ENCODE peak calls at places on chromosomes 13 and 19, in eight cellular contexts. X is type B pancreatic cell, H is GM23338, Z is ELR, B is heart left ventricle, A is uterus, P is SW 1271, U is NCI-H524. E is an unnamed sample.

GRCh38 chr13:30985637-30986205 is 53.3 kb downstream of the TEX26 start:
- DNase-seq in X (no peak), H (no peak), Z (peak), B (no peak), A (no peak), P (no peak), U (no peak), E (no peak)

GRCh38 chr19:34847393-34847792 is 74.4 kb upstream of the ZNF599 start:
- DNase-seq in X (no peak), H (no peak), Z (no peak), B (no peak), A (no peak), P (no peak), U (no peak), E (no peak)

GRCh38 chr13:42071667-42072419 is 23.4 kb downstream of the DGKH start:
- DNase-seq in X (no peak), H (no peak), Z (no peak), B (no peak), A (no peak), P (no peak), U (no peak), E (no peak)

GRCh38 chr13:98184796-98185195 is 7.7 kb upstream of the RNF113B start:
- DNase-seq in X (no peak), H (no peak), Z (no peak), B (no peak), A (no peak), P (no peak), U (no peak), E (no peak)

GRCh38 chr13:97411894-97412460 is 22.0 kb upstream of the RAP2A start:
- DNase-seq in X (no peak), H (no peak), Z (no peak), B (no peak), A (no peak), P (no peak), U (no peak), E (no peak)

GRCh38 chr19:46821512-46822359 is 28.9 kb downstream of the AP2S1 start:
- DNase-seq in X (no peak), H (no peak), Z (no peak), B (no peak), A (no peak), P (no peak), U (no peak), E (peak)

GRCh38 chr19:3065675-3066357 is 3.5 kb upstream of the TLE5 start:
- DNase-seq in X (no peak), H (no peak), Z (no peak), B (no peak), A (no peak), P (no peak), U (peak), E (peak)

GRCh38 chr19:10706990-10707389 is 5.8 kb downstream of the QTRT1 start:
- DNase-seq in X (no peak), H (no peak), Z (no peak), B (no peak), A (no peak), P (no peak), U (no peak), E (peak)

GRCh38 chr13:106132216-106132615 is 403.2 kb downstream of the EFNB2 start:
- DNase-seq in X (no peak), H (no peak), Z (no peak), B (no peak), A (no peak), P (no peak), U (no peak), E (no peak)

GRCh38 chr19:50720181-50720920 is 749 bp upstream of the SHANK1 start:
- DNase-seq in X (no peak), H (no peak), Z (no peak), B (no peak), A (no peak), P (no peak), U (no peak), E (peak)

GRCh38 chr13:40922437-40923040 is 96.6 kb downstream of the ELF1 start:
- DNase-seq in X (no peak), H (peak), Z (no peak), B (no peak), A (peak), P (no peak), U (no peak), E (peak)

GRCh38 chr19:41936416-41936850 is 8.2 kb upstream of the ERFL start:
- DNase-seq in X (no peak), H (no peak), Z (peak), B (no peak), A (no peak), P (no peak), U (no peak), E (no peak)

GRCh38 chr13:21742041-21742440 is 71.2 kb downstream of the FGF9 start:
- DNase-seq in X (no peak), H (no peak), Z (no peak), B (no peak), A (no peak), P (no peak), U (no peak), E (no peak)

GRCh38 chr19:10380311-10381102 is at the start of gene TYK2:
- DNase-seq in X (peak), H (peak), Z (peak), B (peak), A (peak), P (peak), U (peak), E (peak)

GRCh38 chr19:18122860-18123795 is 25.6 kb downstream of the MAST3 start:
- DNase-seq in X (no peak), H (no peak), Z (no peak), B (peak), A (no peak), P (no peak), U (no peak), E (peak)

GRCh38 chr13:101406787-101407186 is 9.5 kb downstream of the NALCN start:
- DNase-seq in X (no peak), H (no peak), Z (peak), B (no peak), A (no peak), P (peak), U (no peak), E (no peak)

GRCh38 chr19:18321729-18322091 is 1.2 kb downstream of the LSM4 start:
- DNase-seq in X (no peak), H (no peak), Z (no peak), B (no peak), A (no peak), P (no peak), U (no peak), E (no peak)

GRCh38 chr13:64529874-64530485 is 2700.2 kb downstream of the PCDH9 start:
- DNase-seq in X (no peak), H (peak), Z (peak), B (no peak), A (no peak), P (peak), U (no peak), E (peak)

GRCh38 chr19:3916033-3916432 is 16.8 kb upstream of the NMRK2 start:
- DNase-seq in X (no peak), H (no peak), Z (no peak), B (no peak), A (no peak), P (no peak), U (no peak), E (no peak)

GRCh38 chr19:47446534-47447469 is 24.9 kb downstream of the SLC8A2 start:
- DNase-seq in X (no peak), H (peak), Z (peak), B (no peak), A (peak), P (no peak), U (no peak), E (no peak)

GRCh38 chr19:31342926-31343325 is 6.3 kb downstream of the TSHZ3 start:
- DNase-seq in X (no peak), H (no peak), Z (no peak), B (no peak), A (no peak), P (no peak), U (no peak), E (no peak)

GRCh38 chr13:49368688-49369087 is 75.2 kb downstream of the CAB39L start:
- DNase-seq in X (no peak), H (no peak), Z (no peak), B (no peak), A (no peak), P (no peak), U (no peak), E (no peak)

GRCh38 chr19:6062961-6063575 is 47.2 kb downstream of the RFX2 start:
- DNase-seq in X (no peak), H (no peak), Z (no peak), B (no peak), A (peak), P (no peak), U (no peak), E (no peak)

GRCh38 chr13:110938662-110939421 is 24.0 kb upstream of the ANKRD10 start:
- DNase-seq in X (no peak), H (no peak), Z (no peak), B (no peak), A (no peak), P (no peak), U (no peak), E (no peak)

GRCh38 chr13:114161644-114162532 is 17.2 kb upstream of the CFAP97D2 start:
- DNase-seq in X (no peak), H (no peak), Z (peak), B (peak), A (peak), P (no peak), U (no peak), E (peak)

GRCh38 chr13:25654332-25654731 is 282.6 kb downstream of the ATP8A2 start:
- DNase-seq in X (no peak), H (no peak), Z (peak), B (no peak), A (no peak), P (no peak), U (peak), E (no peak)

GRCh38 chr13:96492758-96493157 is 402.9 kb downstream of the HS6ST3 start:
- DNase-seq in X (no peak), H (no peak), Z (no peak), B (no peak), A (no peak), P (no peak), U (no peak), E (no peak)

GRCh38 chr13:85969331-85969730 is 170.1 kb upstream of the SLITRK6 start:
- DNase-seq in X (no peak), H (no peak), Z (no peak), B (no peak), A (no peak), P (no peak), U (no peak), E (no peak)

GRCh38 chr13:45410466-45410865 is 7.7 kb downstream of the SLC25A30 start:
- DNase-seq in X (no peak), H (no peak), Z (no peak), B (no peak), A (no peak), P (no peak), U (no peak), E (no peak)

GRCh38 chr19:47491358-47492136 is 7.5 kb upstream of the KPTN start:
- DNase-seq in X (no peak), H (no peak), Z (no peak), B (no peak), A (no peak), P (no peak), U (no peak), E (no peak)

GRCh38 chr19:47663911-47664771 is 49.1 kb upstream of the EHD2 start:
- DNase-seq in X (no peak), H (no peak), Z (peak), B (peak), A (peak), P (peak), U (no peak), E (no peak)

GRCh38 chr19:33900817-33901216 is 104.1 kb downstream of the KCTD15 start:
- DNase-seq in X (no peak), H (no peak), Z (no peak), B (no peak), A (no peak), P (no peak), U (no peak), E (no peak)